ENCODE peak calls at places on chromosome 9, in eight cellular contexts. One of them, this sample, is unnamed.
A peak's percentile ranks its signal among the peaks of the same experiment; 100 is the strongest.

GRCh38 chr9:72365525-72366256 is 683 bp upstream of the ZFAND5 start:
- DNase-seq in EL: peak; percentile 82
- DNase-seq in stimulated activated CD8-positive, alpha-beta memory T cell treated with anti-CD3 and anti-CD28 coated beads, Interleukin-15, amount 100 ng/mL, for 1 hour: peak; percentile 38
- DNase-seq in heart right ventricle: peak; percentile 84
- DNase-seq in uterus: peak; percentile 81
- DNase-seq in stimulated activated naive CD4-positive, alpha-beta T cell: peak; percentile 74
- DNase-seq in adipocyte: peak; percentile 97
- DNase-seq in activated T-cell treated with anti-CD3 and anti-CD28 coated beads for 24 hours: peak; percentile 51
- DNase-seq in this sample: peak; percentile 85

GRCh38 chr9:135811796-135812195 is 95.5 kb downstream of the CAMSAP1 start:
- DNase-seq in EL: no peak
- DNase-seq in stimulated activated CD8-positive, alpha-beta memory T cell treated with anti-CD3 and anti-CD28 coated beads, Interleukin-15, amount 100 ng/mL, for 1 hour: no peak
- DNase-seq in heart right ventricle: no peak
- DNase-seq in uterus: no peak
- DNase-seq in stimulated activated naive CD4-positive, alpha-beta T cell: no peak
- DNase-seq in adipocyte: no peak
- DNase-seq in activated T-cell treated with anti-CD3 and anti-CD28 coated beads for 24 hours: no peak
- DNase-seq in this sample: no peak

GRCh38 chr9:14248149-14248548 is 65.8 kb downstream of the NFIB start:
- DNase-seq in EL: no peak
- DNase-seq in stimulated activated CD8-positive, alpha-beta memory T cell treated with anti-CD3 and anti-CD28 coated beads, Interleukin-15, amount 100 ng/mL, for 1 hour: no peak
- DNase-seq in heart right ventricle: no peak
- DNase-seq in uterus: no peak
- DNase-seq in stimulated activated naive CD4-positive, alpha-beta T cell: no peak
- DNase-seq in adipocyte: no peak
- DNase-seq in activated T-cell treated with anti-CD3 and anti-CD28 coated beads for 24 hours: no peak
- DNase-seq in this sample: no peak

GRCh38 chr9:125784286-125785049 is 37.3 kb downstream of the PBX3 start:
- DNase-seq in EL: peak; percentile 47
- DNase-seq in stimulated activated CD8-positive, alpha-beta memory T cell treated with anti-CD3 and anti-CD28 coated beads, Interleukin-15, amount 100 ng/mL, for 1 hour: no peak
- DNase-seq in heart right ventricle: no peak
- DNase-seq in uterus: no peak
- DNase-seq in stimulated activated naive CD4-positive, alpha-beta T cell: no peak
- DNase-seq in adipocyte: peak; percentile 66
- DNase-seq in activated T-cell treated with anti-CD3 and anti-CD28 coated beads for 24 hours: no peak
- DNase-seq in this sample: no peak

GRCh38 chr9:133460405-133461175 is 812 bp downstream of the CACFD1 start:
- DNase-seq in EL: no peak
- DNase-seq in stimulated activated CD8-positive, alpha-beta memory T cell treated with anti-CD3 and anti-CD28 coated beads, Interleukin-15, amount 100 ng/mL, for 1 hour: no peak
- DNase-seq in heart right ventricle: no peak
- DNase-seq in uterus: no peak
- DNase-seq in stimulated activated naive CD4-positive, alpha-beta T cell: peak; percentile 59
- DNase-seq in adipocyte: peak; percentile 4
- DNase-seq in activated T-cell treated with anti-CD3 and anti-CD28 coated beads for 24 hours: no peak
- DNase-seq in this sample: peak; percentile 63

GRCh38 chr9:134597957-134598883 is 43.4 kb upstream of the COL5A1 start:
- DNase-seq in EL: no peak
- DNase-seq in stimulated activated CD8-positive, alpha-beta memory T cell treated with anti-CD3 and anti-CD28 coated beads, Interleukin-15, amount 100 ng/mL, for 1 hour: no peak
- DNase-seq in heart right ventricle: no peak
- DNase-seq in uterus: no peak
- DNase-seq in stimulated activated naive CD4-positive, alpha-beta T cell: no peak
- DNase-seq in adipocyte: no peak
- DNase-seq in activated T-cell treated with anti-CD3 and anti-CD28 coated beads for 24 hours: no peak
- DNase-seq in this sample: no peak

GRCh38 chr9:112601646-112602045 is 115.0 kb downstream of the KIAA1958 start:
- DNase-seq in EL: peak; percentile 43
- DNase-seq in stimulated activated CD8-positive, alpha-beta memory T cell treated with anti-CD3 and anti-CD28 coated beads, Interleukin-15, amount 100 ng/mL, for 1 hour: no peak
- DNase-seq in heart right ventricle: no peak
- DNase-seq in uterus: no peak
- DNase-seq in stimulated activated naive CD4-positive, alpha-beta T cell: no peak
- DNase-seq in adipocyte: peak; percentile 55
- DNase-seq in activated T-cell treated with anti-CD3 and anti-CD28 coated beads for 24 hours: no peak
- DNase-seq in this sample: no peak

GRCh38 chr9:98838155-98838904 is 30.9 kb downstream of the GALNT12 start:
- DNase-seq in EL: no peak
- DNase-seq in stimulated activated CD8-positive, alpha-beta memory T cell treated with anti-CD3 and anti-CD28 coated beads, Interleukin-15, amount 100 ng/mL, for 1 hour: no peak
- DNase-seq in heart right ventricle: no peak
- DNase-seq in uterus: no peak
- DNase-seq in stimulated activated naive CD4-positive, alpha-beta T cell: no peak
- DNase-seq in adipocyte: no peak
- DNase-seq in activated T-cell treated with anti-CD3 and anti-CD28 coated beads for 24 hours: no peak
- DNase-seq in this sample: no peak

GRCh38 chr9:134209731-134210311 is 45.5 kb upstream of the RNU6ATAC start:
- DNase-seq in EL: no peak
- DNase-seq in stimulated activated CD8-positive, alpha-beta memory T cell treated with anti-CD3 and anti-CD28 coated beads, Interleukin-15, amount 100 ng/mL, for 1 hour: no peak
- DNase-seq in heart right ventricle: peak; percentile 10
- DNase-seq in uterus: no peak
- DNase-seq in stimulated activated naive CD4-positive, alpha-beta T cell: no peak
- DNase-seq in adipocyte: no peak
- DNase-seq in activated T-cell treated with anti-CD3 and anti-CD28 coated beads for 24 hours: no peak
- DNase-seq in this sample: no peak

GRCh38 chr9:92294297-92294676 is 790 bp upstream of the IARS1 start:
- DNase-seq in EL: peak; percentile 35
- DNase-seq in stimulated activated CD8-positive, alpha-beta memory T cell treated with anti-CD3 and anti-CD28 coated beads, Interleukin-15, amount 100 ng/mL, for 1 hour: no peak
- DNase-seq in heart right ventricle: no peak
- DNase-seq in uterus: no peak
- DNase-seq in stimulated activated naive CD4-positive, alpha-beta T cell: peak; percentile 22
- DNase-seq in adipocyte: peak; percentile 29
- DNase-seq in activated T-cell treated with anti-CD3 and anti-CD28 coated beads for 24 hours: no peak
- DNase-seq in this sample: peak; percentile 55

GRCh38 chr9:117188394-117188793 is 226.5 kb downstream of the ASTN2 start:
- DNase-seq in EL: no peak
- DNase-seq in stimulated activated CD8-positive, alpha-beta memory T cell treated with anti-CD3 and anti-CD28 coated beads, Interleukin-15, amount 100 ng/mL, for 1 hour: no peak
- DNase-seq in heart right ventricle: no peak
- DNase-seq in uterus: no peak
- DNase-seq in stimulated activated naive CD4-positive, alpha-beta T cell: no peak
- DNase-seq in adipocyte: no peak
- DNase-seq in activated T-cell treated with anti-CD3 and anti-CD28 coated beads for 24 hours: no peak
- DNase-seq in this sample: peak; percentile 17

GRCh38 chr9:120755044-120755443 is 38.2 kb downstream of the FBXW2 start:
- DNase-seq in EL: no peak
- DNase-seq in stimulated activated CD8-positive, alpha-beta memory T cell treated with anti-CD3 and anti-CD28 coated beads, Interleukin-15, amount 100 ng/mL, for 1 hour: no peak
- DNase-seq in heart right ventricle: no peak
- DNase-seq in uterus: no peak
- DNase-seq in stimulated activated naive CD4-positive, alpha-beta T cell: no peak
- DNase-seq in adipocyte: no peak
- DNase-seq in activated T-cell treated with anti-CD3 and anti-CD28 coated beads for 24 hours: no peak
- DNase-seq in this sample: no peak

GRCh38 chr9:23215688-23216087 is 610.4 kb downstream of the ELAVL2 start:
- DNase-seq in EL: no peak
- DNase-seq in stimulated activated CD8-positive, alpha-beta memory T cell treated with anti-CD3 and anti-CD28 coated beads, Interleukin-15, amount 100 ng/mL, for 1 hour: no peak
- DNase-seq in heart right ventricle: no peak
- DNase-seq in uterus: no peak
- DNase-seq in stimulated activated naive CD4-positive, alpha-beta T cell: no peak
- DNase-seq in adipocyte: no peak
- DNase-seq in activated T-cell treated with anti-CD3 and anti-CD28 coated beads for 24 hours: no peak
- DNase-seq in this sample: no peak

GRCh38 chr9:98427491-98427890 is 172.0 kb upstream of the TBC1D2 start:
- DNase-seq in EL: peak; percentile 29
- DNase-seq in stimulated activated CD8-positive, alpha-beta memory T cell treated with anti-CD3 and anti-CD28 coated beads, Interleukin-15, amount 100 ng/mL, for 1 hour: no peak
- DNase-seq in heart right ventricle: no peak
- DNase-seq in uterus: no peak
- DNase-seq in stimulated activated naive CD4-positive, alpha-beta T cell: no peak
- DNase-seq in adipocyte: no peak
- DNase-seq in activated T-cell treated with anti-CD3 and anti-CD28 coated beads for 24 hours: no peak
- DNase-seq in this sample: no peak

GRCh38 chr9:113978954-113979712 is 99.0 kb downstream of the AMBP start:
- DNase-seq in EL: peak; percentile 44
- DNase-seq in stimulated activated CD8-positive, alpha-beta memory T cell treated with anti-CD3 and anti-CD28 coated beads, Interleukin-15, amount 100 ng/mL, for 1 hour: no peak
- DNase-seq in heart right ventricle: no peak
- DNase-seq in uterus: no peak
- DNase-seq in stimulated activated naive CD4-positive, alpha-beta T cell: no peak
- DNase-seq in adipocyte: peak; percentile 56
- DNase-seq in activated T-cell treated with anti-CD3 and anti-CD28 coated beads for 24 hours: no peak
- DNase-seq in this sample: no peak

GRCh38 chr9:127968046-127968445 is 12.7 kb downstream of the EEIG1 start:
- DNase-seq in EL: peak; percentile 72
- DNase-seq in stimulated activated CD8-positive, alpha-beta memory T cell treated with anti-CD3 and anti-CD28 coated beads, Interleukin-15, amount 100 ng/mL, for 1 hour: no peak
- DNase-seq in heart right ventricle: no peak
- DNase-seq in uterus: no peak
- DNase-seq in stimulated activated naive CD4-positive, alpha-beta T cell: no peak
- DNase-seq in adipocyte: peak; percentile 53
- DNase-seq in activated T-cell treated with anti-CD3 and anti-CD28 coated beads for 24 hours: no peak
- DNase-seq in this sample: peak; percentile 78

GRCh38 chr9:6598249-6598725 is 47.2 kb downstream of the GLDC start:
- DNase-seq in EL: no peak
- DNase-seq in stimulated activated CD8-positive, alpha-beta memory T cell treated with anti-CD3 and anti-CD28 coated beads, Interleukin-15, amount 100 ng/mL, for 1 hour: no peak
- DNase-seq in heart right ventricle: no peak
- DNase-seq in uterus: no peak
- DNase-seq in stimulated activated naive CD4-positive, alpha-beta T cell: no peak
- DNase-seq in adipocyte: peak; percentile 2
- DNase-seq in activated T-cell treated with anti-CD3 and anti-CD28 coated beads for 24 hours: peak; percentile 4
- DNase-seq in this sample: no peak

GRCh38 chr9:108835831-108836230 is 20.0 kb downstream of the ACTL7B start:
- DNase-seq in EL: peak; percentile 53
- DNase-seq in stimulated activated CD8-positive, alpha-beta memory T cell treated with anti-CD3 and anti-CD28 coated beads, Interleukin-15, amount 100 ng/mL, for 1 hour: no peak
- DNase-seq in heart right ventricle: no peak
- DNase-seq in uterus: no peak
- DNase-seq in stimulated activated naive CD4-positive, alpha-beta T cell: no peak
- DNase-seq in adipocyte: no peak
- DNase-seq in activated T-cell treated with anti-CD3 and anti-CD28 coated beads for 24 hours: no peak
- DNase-seq in this sample: no peak

GRCh38 chr9:34659592-34660253 is 2.7 kb downstream of the CCL27 start:
- DNase-seq in EL: no peak
- DNase-seq in stimulated activated CD8-positive, alpha-beta memory T cell treated with anti-CD3 and anti-CD28 coated beads, Interleukin-15, amount 100 ng/mL, for 1 hour: no peak
- DNase-seq in heart right ventricle: no peak
- DNase-seq in uterus: no peak
- DNase-seq in stimulated activated naive CD4-positive, alpha-beta T cell: no peak
- DNase-seq in adipocyte: no peak
- DNase-seq in activated T-cell treated with anti-CD3 and anti-CD28 coated beads for 24 hours: no peak
- DNase-seq in this sample: peak; percentile 48

GRCh38 chr9:129391215-129391614 is 213.2 kb upstream of the IER5L start:
- DNase-seq in EL: no peak
- DNase-seq in stimulated activated CD8-positive, alpha-beta memory T cell treated with anti-CD3 and anti-CD28 coated beads, Interleukin-15, amount 100 ng/mL, for 1 hour: no peak
- DNase-seq in heart right ventricle: no peak
- DNase-seq in uterus: peak; percentile 24
- DNase-seq in stimulated activated naive CD4-positive, alpha-beta T cell: no peak
- DNase-seq in adipocyte: no peak
- DNase-seq in activated T-cell treated with anti-CD3 and anti-CD28 coated beads for 24 hours: no peak
- DNase-seq in this sample: no peak

GRCh38 chr9:132769895-132770774 is 99.9 kb downstream of the GTF3C4 start:
- DNase-seq in EL: peak; percentile 66
- DNase-seq in stimulated activated CD8-positive, alpha-beta memory T cell treated with anti-CD3 and anti-CD28 coated beads, Interleukin-15, amount 100 ng/mL, for 1 hour: peak; percentile 26
- DNase-seq in heart right ventricle: peak; percentile 65
- DNase-seq in uterus: peak; percentile 65
- DNase-seq in stimulated activated naive CD4-positive, alpha-beta T cell: peak; percentile 65
- DNase-seq in adipocyte: peak; percentile 82
- DNase-seq in activated T-cell treated with anti-CD3 and anti-CD28 coated beads for 24 hours: peak; percentile 42
- DNase-seq in this sample: no peak

GRCh38 chr9:84170521-84171141 is 169.9 kb downstream of the SLC28A3 start:
- DNase-seq in EL: peak; percentile 98
- DNase-seq in stimulated activated CD8-positive, alpha-beta memory T cell treated with anti-CD3 and anti-CD28 coated beads, Interleukin-15, amount 100 ng/mL, for 1 hour: no peak
- DNase-seq in heart right ventricle: peak; percentile 83
- DNase-seq in uterus: peak; percentile 59
- DNase-seq in stimulated activated naive CD4-positive, alpha-beta T cell: no peak
- DNase-seq in adipocyte: peak; percentile 94
- DNase-seq in activated T-cell treated with anti-CD3 and anti-CD28 coated beads for 24 hours: no peak
- DNase-seq in this sample: peak; percentile 87